ENCODE peak calls at places on chromosomes 5 and 9, in eight cellular contexts. One of them, this sample, is unnamed.

GRCh38 chr9:3441197-3441816 is 84.5 kb downstream of the RFX3 start:
- DNase-seq in erythroblast: peak; percentile 68
- DNase-seq in T-cell: peak; percentile 18
- DNase-seq in HL-60: peak; percentile 10
- DNase-seq in immature natural killer cell: peak; percentile 37
- DNase-seq in HEK293T: peak; percentile 24
- DNase-seq in GM03348: peak; percentile 35
- DNase-seq in kidney tubule cell: peak; percentile 67
- DNase-seq in this sample: peak; percentile 70

GRCh38 chr9:79663878-79664277 is 92.1 kb downstream of the TLE4 start:
- DNase-seq in erythroblast: no peak
- DNase-seq in T-cell: no peak
- DNase-seq in HL-60: no peak
- DNase-seq in immature natural killer cell: no peak
- DNase-seq in HEK293T: peak; percentile 92
- DNase-seq in GM03348: peak; percentile 14
- DNase-seq in kidney tubule cell: no peak
- DNase-seq in this sample: no peak

GRCh38 chr5:124842725-124843595 is 96.5 kb upstream of the ZNF608 start:
- DNase-seq in erythroblast: no peak
- DNase-seq in T-cell: no peak
- DNase-seq in HL-60: no peak
- DNase-seq in immature natural killer cell: peak; percentile 10
- DNase-seq in HEK293T: no peak
- DNase-seq in GM03348: no peak
- DNase-seq in kidney tubule cell: no peak
- DNase-seq in this sample: no peak

GRCh38 chr5:125812631-125813030 is 610.6 kb upstream of the GRAMD2B start:
- DNase-seq in erythroblast: no peak
- DNase-seq in T-cell: no peak
- DNase-seq in HL-60: no peak
- DNase-seq in immature natural killer cell: no peak
- DNase-seq in HEK293T: no peak
- DNase-seq in GM03348: no peak
- DNase-seq in kidney tubule cell: no peak
- DNase-seq in this sample: no peak

GRCh38 chr9:119026120-119026519 is 343.1 kb downstream of the BRINP1 start:
- DNase-seq in erythroblast: no peak
- DNase-seq in T-cell: no peak
- DNase-seq in HL-60: no peak
- DNase-seq in immature natural killer cell: no peak
- DNase-seq in HEK293T: no peak
- DNase-seq in GM03348: peak; percentile 67
- DNase-seq in kidney tubule cell: peak; percentile 30
- DNase-seq in this sample: peak; percentile 90

GRCh38 chr9:79237861-79238260 is 333.9 kb upstream of the TLE4 start:
- DNase-seq in erythroblast: no peak
- DNase-seq in T-cell: no peak
- DNase-seq in HL-60: no peak
- DNase-seq in immature natural killer cell: no peak
- DNase-seq in HEK293T: no peak
- DNase-seq in GM03348: no peak
- DNase-seq in kidney tubule cell: no peak
- DNase-seq in this sample: peak; percentile 49

GRCh38 chr5:138489705-138490104 is 24.4 kb downstream of the EGR1 start:
- DNase-seq in erythroblast: no peak
- DNase-seq in T-cell: no peak
- DNase-seq in HL-60: no peak
- DNase-seq in immature natural killer cell: no peak
- DNase-seq in HEK293T: no peak
- DNase-seq in GM03348: no peak
- DNase-seq in kidney tubule cell: no peak
- DNase-seq in this sample: no peak

GRCh38 chr9:5389109-5389732 is 48.5 kb downstream of the PLGRKT start:
- DNase-seq in erythroblast: no peak
- DNase-seq in T-cell: no peak
- DNase-seq in HL-60: no peak
- DNase-seq in immature natural killer cell: peak; percentile 45
- DNase-seq in HEK293T: no peak
- DNase-seq in GM03348: peak; percentile 54
- DNase-seq in kidney tubule cell: peak; percentile 85
- DNase-seq in this sample: peak; percentile 84

GRCh38 chr5:82319977-82320376 is 41.8 kb upstream of the RPS23 start:
- DNase-seq in erythroblast: no peak
- DNase-seq in T-cell: no peak
- DNase-seq in HL-60: no peak
- DNase-seq in immature natural killer cell: no peak
- DNase-seq in HEK293T: no peak
- DNase-seq in GM03348: no peak
- DNase-seq in kidney tubule cell: peak; percentile 7
- DNase-seq in this sample: no peak

GRCh38 chr9:137295313-137296213 is 6.5 kb downstream of the NRARP start:
- DNase-seq in erythroblast: peak; percentile 61
- DNase-seq in T-cell: no peak
- DNase-seq in HL-60: no peak
- DNase-seq in immature natural killer cell: peak; percentile 65
- DNase-seq in HEK293T: peak; percentile 80
- DNase-seq in GM03348: peak; percentile 91
- DNase-seq in kidney tubule cell: peak; percentile 37
- DNase-seq in this sample: no peak

GRCh38 chr5:78530342-78531096 is 118.1 kb downstream of the LHFPL2 start:
- DNase-seq in erythroblast: peak; percentile 72
- DNase-seq in T-cell: no peak
- DNase-seq in HL-60: no peak
- DNase-seq in immature natural killer cell: no peak
- DNase-seq in HEK293T: no peak
- DNase-seq in GM03348: peak; percentile 57
- DNase-seq in kidney tubule cell: peak; percentile 90
- DNase-seq in this sample: peak; percentile 71

GRCh38 chr9:114016101-114016500 is 62.0 kb downstream of the AMBP start:
- DNase-seq in erythroblast: no peak
- DNase-seq in T-cell: no peak
- DNase-seq in HL-60: no peak
- DNase-seq in immature natural killer cell: no peak
- DNase-seq in HEK293T: no peak
- DNase-seq in GM03348: no peak
- DNase-seq in kidney tubule cell: no peak
- DNase-seq in this sample: no peak

GRCh38 chr5:56757077-56757476 is 58.3 kb upstream of the MAP3K1 start:
- DNase-seq in erythroblast: no peak
- DNase-seq in T-cell: no peak
- DNase-seq in HL-60: no peak
- DNase-seq in immature natural killer cell: no peak
- DNase-seq in HEK293T: no peak
- DNase-seq in GM03348: no peak
- DNase-seq in kidney tubule cell: peak; percentile 78
- DNase-seq in this sample: peak; percentile 8

GRCh38 chr9:33132249-33132772 is 34.8 kb downstream of the B4GALT1 start:
- DNase-seq in erythroblast: peak; percentile 23
- DNase-seq in T-cell: no peak
- DNase-seq in HL-60: no peak
- DNase-seq in immature natural killer cell: no peak
- DNase-seq in HEK293T: no peak
- DNase-seq in GM03348: peak; percentile 84
- DNase-seq in kidney tubule cell: peak; percentile 67
- DNase-seq in this sample: peak; percentile 79

GRCh38 chr9:2826291-2826690 is 17.6 kb downstream of the PUM3 start:
- DNase-seq in erythroblast: no peak
- DNase-seq in T-cell: no peak
- DNase-seq in HL-60: no peak
- DNase-seq in immature natural killer cell: no peak
- DNase-seq in HEK293T: no peak
- DNase-seq in GM03348: no peak
- DNase-seq in kidney tubule cell: no peak
- DNase-seq in this sample: no peak

GRCh38 chr9:126704157-126704941 is 90.6 kb downstream of the LMX1B start:
- DNase-seq in erythroblast: no peak
- DNase-seq in T-cell: no peak
- DNase-seq in HL-60: no peak
- DNase-seq in immature natural killer cell: no peak
- DNase-seq in HEK293T: no peak
- DNase-seq in GM03348: peak; percentile 76
- DNase-seq in kidney tubule cell: peak; percentile 70
- DNase-seq in this sample: peak; percentile 16

GRCh38 chr9:74025402-74025894 is 471.7 kb upstream of the RORB start:
- DNase-seq in erythroblast: no peak
- DNase-seq in T-cell: no peak
- DNase-seq in HL-60: no peak
- DNase-seq in immature natural killer cell: no peak
- DNase-seq in HEK293T: no peak
- DNase-seq in GM03348: peak; percentile 2
- DNase-seq in kidney tubule cell: no peak
- DNase-seq in this sample: peak; percentile 48

GRCh38 chr9:5188060-5188707 is 2.7 kb upstream of the INSL6 start:
- DNase-seq in erythroblast: no peak
- DNase-seq in T-cell: no peak
- DNase-seq in HL-60: no peak
- DNase-seq in immature natural killer cell: no peak
- DNase-seq in HEK293T: no peak
- DNase-seq in GM03348: no peak
- DNase-seq in kidney tubule cell: no peak
- DNase-seq in this sample: no peak

GRCh38 chr5:91957671-91958070 is 574.6 kb upstream of the ARRDC3 start:
- DNase-seq in erythroblast: no peak
- DNase-seq in T-cell: no peak
- DNase-seq in HL-60: no peak
- DNase-seq in immature natural killer cell: no peak
- DNase-seq in HEK293T: no peak
- DNase-seq in GM03348: no peak
- DNase-seq in kidney tubule cell: peak; percentile 9
- DNase-seq in this sample: no peak

GRCh38 chr9:87270241-87271234 is 227.1 kb upstream of the DAPK1 start:
- DNase-seq in erythroblast: no peak
- DNase-seq in T-cell: no peak
- DNase-seq in HL-60: no peak
- DNase-seq in immature natural killer cell: no peak
- DNase-seq in HEK293T: no peak
- DNase-seq in GM03348: peak; percentile 48
- DNase-seq in kidney tubule cell: peak; percentile 87
- DNase-seq in this sample: peak; percentile 85

GRCh38 chr5:12019306-12019705 is 115.1 kb upstream of the CTNND2 start:
- DNase-seq in erythroblast: no peak
- DNase-seq in T-cell: no peak
- DNase-seq in HL-60: no peak
- DNase-seq in immature natural killer cell: no peak
- DNase-seq in HEK293T: no peak
- DNase-seq in GM03348: no peak
- DNase-seq in kidney tubule cell: no peak
- DNase-seq in this sample: no peak

GRCh38 chr5:179870403-179870903 is 11.8 kb upstream of the MRNIP start:
- DNase-seq in erythroblast: peak; percentile 61
- DNase-seq in T-cell: no peak
- DNase-seq in HL-60: no peak
- DNase-seq in immature natural killer cell: no peak
- DNase-seq in HEK293T: peak; percentile 73
- DNase-seq in GM03348: peak; percentile 45
- DNase-seq in kidney tubule cell: peak; percentile 37
- DNase-seq in this sample: no peak

GRCh38 chr9:116661037-116661954 is 25.8 kb upstream of the TRIM32 start:
- DNase-seq in erythroblast: peak; percentile 69
- DNase-seq in T-cell: no peak
- DNase-seq in HL-60: peak; percentile 12
- DNase-seq in immature natural killer cell: peak; percentile 14
- DNase-seq in HEK293T: peak; percentile 62
- DNase-seq in GM03348: peak; percentile 79
- DNase-seq in kidney tubule cell: peak; percentile 81
- DNase-seq in this sample: peak; percentile 90